ENCODE peak calls at places on chromosomes 11 and 22, in eight cellular contexts. T is germinal center; O is aorta; M is natural killer cell treated with Interleukin-12 subunit alpha and Interleukin-12 subunit beta and Interleukin-15 and Interleukin-18, amount 100 ng/mL, for 72 hours; K is T-cell; X is head of caudate nucleus; Q is NCI-H2171 treated with DMSO at 0.1 percent for 48 hours; N is putamen. G is an unnamed sample.

GRCh38 chr11:128620306-128621175 is 33.2 kb upstream of the ETS1 start:
- DNase-seq in Q (no peak), X (no peak), T (no peak), N (no peak), K (no peak), M (no peak), O (no peak), G (no peak)

GRCh38 chr11:26025680-26026079 is 306.2 kb upstream of the ANO3 start:
- DNase-seq in K (no peak), N (no peak), T (no peak), M (no peak), X (no peak), O (no peak), Q (no peak), G (no peak)

GRCh38 chr11:73400293-73400692 is 24.1 kb downstream of the RELT start:
- DNase-seq in T (no peak), X (no peak), O (no peak), M (no peak), Q (no peak), N (no peak), K (no peak), G (no peak)

GRCh38 chr11:27757953-27758352 is 57.7 kb upstream of the BDNF start:
- DNase-seq in N (no peak), Q (no peak), X (no peak), K (no peak), M (no peak), T (no peak), O (no peak), G (no peak)

GRCh38 chr11:15483205-15483604 is 368.5 kb downstream of the INSC start:
- DNase-seq in T (no peak), K (no peak), M (no peak), N (no peak), O (no peak), X (no peak), Q (no peak), G (no peak)

GRCh38 chr11:115964091-115964490 is 459.9 kb upstream of the CADM1 start:
- DNase-seq in T (no peak), K (no peak), Q (no peak), M (no peak), X (no peak), N (no peak), O (no peak), G (no peak)

GRCh38 chr11:123186291-123186690 is 8.8 kb downstream of the CLMP start:
- DNase-seq in O (no peak), T (no peak), N (no peak), Q (no peak), M (no peak), X (no peak), K (no peak), G (no peak)

GRCh38 chr11:79342686-79343085 is 98.1 kb downstream of the TENM4 start:
- DNase-seq in X (no peak), T (no peak), K (no peak), M (no peak), N (no peak), Q (no peak), O (no peak), G (no peak)

GRCh38 chr22:36258750-36259619 is 6.1 kb downstream of the APOL1 start:
- DNase-seq in K (no peak), O (no peak), T (no peak), N (no peak), Q (no peak), M (no peak), X (no peak), G (no peak)